ENCODE peak calls at places on chromosomes 2 and 18, in four cellular contexts. C is K562, H is HepG2, U is H1. A is an unnamed sample.

GRCh38 chr2:235647836-235648235 is 154.0 kb downstream of the AGAP1 start:
- DNase-seq in C (no peak), H (no peak), U (no peak), A (no peak)

GRCh38 chr2:51013060-51013746 is 18.7 kb downstream of the NRXN1 start:
- DNase-seq in C (no peak), H (peak), U (no peak), A (peak)

GRCh38 chr2:109367679-109368078 is 238.7 kb downstream of the SH3RF3 start:
- DNase-seq in C (no peak), H (no peak), U (no peak), A (no peak)

GRCh38 chr18:74457043-74457742 is at the start of gene DIPK1C:
- DNase-seq in C (no peak), H (no peak), U (no peak), A (peak)

GRCh38 chr2:132668189-132668833 is 1.7 kb downstream of the LYPD1 start:
- DNase-seq in C (no peak), H (no peak), U (no peak), A (peak)

GRCh38 chr2:217437289-217437688 is 565.5 kb downstream of the TNS1 start:
- DNase-seq in C (no peak), H (no peak), U (no peak), A (no peak)

GRCh38 chr2:120736955-120737801 is 1.5 kb downstream of the GLI2 start:
- DNase-seq in C (no peak), H (no peak), U (peak), A (peak)

GRCh38 chr2:183614797-183615429 is 490.7 kb downstream of the NUP35 start:
- DNase-seq in C (no peak), H (no peak), U (no peak), A (no peak)

GRCh38 chr2:30807249-30807648 is at the start of gene CAPN13:
- DNase-seq in C (no peak), H (no peak), U (peak), A (peak)

GRCh38 chr2:157190151-157190550 is 67.4 kb upstream of the GALNT5 start:
- DNase-seq in C (no peak), H (no peak), U (no peak), A (no peak)

GRCh38 chr2:112482309-112483046 is 522 bp downstream of the TTL start:
- DNase-seq in C (peak), H (peak), U (no peak), A (peak)

GRCh38 chr2:44804406-44805235 is 136.9 kb upstream of the SIX3 start:
- DNase-seq in C (no peak), H (no peak), U (no peak), A (no peak)

GRCh38 chr18:76449110-76449453 is 46.0 kb downstream of the ZNF516 start:
- DNase-seq in C (no peak), H (no peak), U (no peak), A (no peak)

GRCh38 chr2:84888401-84889276 is 7.8 kb upstream of the TRABD2A start:
- DNase-seq in C (no peak), H (no peak), U (no peak), A (no peak)

GRCh38 chr2:230642966-230643365 is 69.7 kb upstream of the CAB39 start:
- DNase-seq in C (no peak), H (no peak), U (no peak), A (no peak)

GRCh38 chr2:177812713-177813396 is 259.7 kb downstream of the PDE11A start:
- DNase-seq in C (peak), H (no peak), U (no peak), A (no peak)

GRCh38 chr18:31977270-31977872 is 34.4 kb upstream of the TRAPPC8 start:
- DNase-seq in C (peak), H (peak), U (peak), A (peak)

GRCh38 chr2:173749315-173749714 is 215.9 kb downstream of the SP3 start:
- DNase-seq in C (no peak), H (peak), U (no peak), A (no peak)

GRCh38 chr2:71797006-71797810 is 343.8 kb downstream of the DYSF start:
- DNase-seq in C (no peak), H (no peak), U (no peak), A (no peak)

GRCh38 chr2:165293439-165294420 is 54.5 kb downstream of the SCN2A start:
- DNase-seq in C (peak), H (peak), U (peak), A (no peak)

GRCh38 chr2:24015562-24016375 is 5.9 kb downstream of the MFSD2B start:
- DNase-seq in C (peak), H (peak), U (no peak), A (no peak)

GRCh38 chr2:213733893-213734292 is 449.6 kb downstream of the SPAG16 start:
- DNase-seq in C (no peak), H (no peak), U (no peak), A (no peak)

GRCh38 chr2:29618024-29618423 is 303.4 kb downstream of the ALK start:
- DNase-seq in C (no peak), H (peak), U (no peak), A (no peak)

GRCh38 chr2:241773511-241774418 is 2.9 kb upstream of the GAL3ST2 start:
- DNase-seq in C (no peak), H (peak), U (no peak), A (no peak)

GRCh38 chr2:10452334-10452733 is 4.2 kb upstream of the ODC1 start:
- DNase-seq in C (no peak), H (peak), U (no peak), A (no peak)

GRCh38 chr2:48140586-48140985 is 234.3 kb upstream of the FBXO11 start:
- DNase-seq in C (no peak), H (no peak), U (no peak), A (no peak)

GRCh38 chr2:167908786-167909185 is 338.6 kb downstream of the STK39 start:
- DNase-seq in C (no peak), H (no peak), U (no peak), A (no peak)

GRCh38 chr18:76707534-76707933 is 114.8 kb upstream of the ZNF236 start:
- DNase-seq in C (no peak), H (no peak), U (no peak), A (no peak)

GRCh38 chr2:237591021-237591370 is 462 bp upstream of the RAB17 start:
- DNase-seq in C (no peak), H (peak), U (no peak), A (peak)
- TF ChIP-seq JUN in C (no peak), H (no peak), U (no peak), A (no peak)

DNA sequence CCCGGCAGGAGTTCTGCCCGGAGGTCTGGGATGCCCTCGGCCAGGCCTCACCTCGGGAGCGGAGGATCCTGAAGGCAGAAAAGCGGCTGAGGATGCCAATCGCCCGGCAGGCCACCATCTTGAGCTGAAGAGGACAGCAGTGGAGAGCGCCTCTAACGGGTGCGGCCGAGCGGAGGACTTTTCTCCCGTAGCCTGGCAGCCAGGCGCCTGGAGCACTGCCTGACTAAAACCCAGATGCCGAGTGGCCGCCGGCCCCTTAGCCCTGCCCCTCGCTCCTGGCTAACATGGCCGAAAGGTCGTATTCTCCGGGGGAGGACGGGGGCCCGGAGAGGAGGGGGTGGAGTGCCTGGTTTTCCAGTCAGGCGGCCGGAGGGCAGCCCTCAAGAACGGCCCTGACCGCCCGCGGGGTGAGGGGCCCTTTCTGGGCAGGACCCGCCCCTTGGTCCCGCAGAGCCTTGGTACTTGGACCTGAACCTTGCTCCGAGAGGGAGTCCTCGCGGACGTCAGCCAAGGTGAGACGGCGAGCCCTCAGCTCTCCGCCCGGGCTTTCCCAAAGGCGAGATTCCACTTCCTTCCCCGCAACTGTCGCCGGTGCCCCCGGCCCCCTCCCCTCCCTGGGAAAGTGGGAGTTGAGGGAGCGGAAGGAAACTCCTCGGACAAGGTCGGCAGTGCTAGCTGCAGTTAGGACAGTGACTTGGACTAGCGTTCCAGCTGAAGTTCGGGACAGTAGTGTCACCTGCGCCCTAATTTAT is at the start of the genes HADHA and HADHB:
- DNase-seq in C (peak), H (peak), U (peak), A (peak)
- TF ChIP-seq CTCF in C (peak), H (peak), U (peak), A (no peak)

GRCh38 chr2:188244383-188244782 is 47.3 kb upstream of the GULP1 start:
- DNase-seq in C (no peak), H (no peak), U (no peak), A (no peak)
- TF ChIP-seq CREB1 in C (no peak), H (peak), U (no peak), A (no peak)

DNA sequence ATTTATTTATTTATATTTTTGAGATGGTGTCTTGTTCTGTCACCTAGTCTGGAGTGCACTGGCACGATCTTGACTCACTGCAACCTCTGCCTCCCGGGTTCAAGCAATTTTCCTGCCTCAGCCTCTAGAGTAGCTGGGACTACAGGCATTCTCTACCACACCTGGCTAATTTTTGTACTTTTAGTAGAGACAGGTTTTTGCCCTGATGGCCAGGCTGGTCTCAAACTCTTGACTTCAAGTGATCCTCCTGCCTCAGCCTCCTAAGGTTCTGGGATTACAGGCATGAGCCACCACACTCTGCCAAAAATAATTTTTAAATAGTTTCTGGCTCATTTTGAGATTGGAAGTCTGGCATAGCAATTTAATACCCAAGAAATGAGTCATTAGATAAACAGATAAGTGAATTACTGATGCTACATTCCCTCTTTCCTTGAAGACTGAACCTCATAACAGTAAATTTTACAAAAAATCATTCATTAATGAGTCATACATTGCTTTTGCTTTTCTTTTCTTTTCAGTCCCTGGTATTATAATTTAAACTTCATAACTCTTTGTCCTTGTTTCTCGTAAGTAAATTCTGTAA is 881.6 kb upstream of the PIK3C3 start:
- DNase-seq in C (no peak), H (no peak), U (no peak), A (no peak)
- TF ChIP-seq JUN in C (no peak), H (no peak), U (no peak), A (no peak)

GRCh38 chr2:16281451-16282330 is 341.3 kb downstream of the MYCN start:
- DNase-seq in C (peak), H (peak), U (peak), A (peak)
- TF ChIP-seq CTCF in C (peak), H (peak), U (peak), A (no peak)

DNA sequence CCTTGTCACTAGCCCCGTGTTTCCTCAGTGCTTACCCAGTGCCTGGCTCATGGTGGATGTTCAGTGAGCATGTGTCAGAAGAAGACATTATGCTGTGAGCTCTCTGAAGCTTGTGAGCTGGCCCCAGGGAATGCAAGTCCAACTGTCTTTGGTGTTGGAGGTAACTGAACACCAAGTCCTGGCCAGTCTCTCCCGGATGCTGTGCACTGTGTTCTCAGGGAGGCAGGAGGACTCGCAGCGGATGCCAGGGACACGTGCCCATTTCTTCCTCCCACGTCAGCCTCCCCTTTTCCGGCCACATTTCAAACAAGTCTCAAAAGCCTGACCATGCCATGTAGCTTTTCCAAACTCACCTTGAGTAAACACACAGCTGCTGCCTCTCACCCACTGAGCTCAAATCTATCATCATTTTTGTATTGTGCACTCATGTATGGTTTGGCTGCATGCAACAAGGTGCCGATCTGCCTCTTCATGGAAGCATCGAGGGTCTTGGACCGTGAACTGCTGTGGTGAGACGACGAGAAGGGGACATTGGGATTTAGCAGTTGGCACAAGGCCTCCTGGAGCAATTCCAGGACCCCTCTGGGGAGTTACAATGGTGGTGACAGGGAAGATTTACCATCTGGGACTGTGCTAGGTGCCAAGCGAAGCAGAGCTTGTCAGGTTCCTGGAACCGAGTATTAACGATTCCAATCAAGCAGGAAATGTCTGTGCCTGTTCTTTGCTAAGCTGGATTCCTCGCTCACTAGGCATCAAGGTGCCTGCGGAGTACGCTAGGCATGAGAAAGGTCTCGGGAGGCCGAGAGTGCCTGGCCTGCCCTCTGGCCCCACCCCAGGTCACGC is 44.4 kb upstream of the MGAT4A start:
- DNase-seq in C (no peak), H (no peak), U (no peak), A (no peak)
- TF ChIP-seq CREB1 in C (no peak), H (no peak), U (no peak), A (no peak)

GRCh38 chr2:86622878-86623548 is 652 bp downstream of the RNF103 start:
- DNase-seq in C (peak), H (no peak), U (no peak), A (peak)
- TF ChIP-seq JUN in C (no peak), H (no peak), U (no peak), A (no peak)

GRCh38 chr2:204051476-204051875 is 114.9 kb downstream of the ICOS start:
- DNase-seq in C (peak), H (no peak), U (no peak), A (peak)
- TF ChIP-seq CTCF in C (peak), H (no peak), U (peak), A (no peak)

DNA sequence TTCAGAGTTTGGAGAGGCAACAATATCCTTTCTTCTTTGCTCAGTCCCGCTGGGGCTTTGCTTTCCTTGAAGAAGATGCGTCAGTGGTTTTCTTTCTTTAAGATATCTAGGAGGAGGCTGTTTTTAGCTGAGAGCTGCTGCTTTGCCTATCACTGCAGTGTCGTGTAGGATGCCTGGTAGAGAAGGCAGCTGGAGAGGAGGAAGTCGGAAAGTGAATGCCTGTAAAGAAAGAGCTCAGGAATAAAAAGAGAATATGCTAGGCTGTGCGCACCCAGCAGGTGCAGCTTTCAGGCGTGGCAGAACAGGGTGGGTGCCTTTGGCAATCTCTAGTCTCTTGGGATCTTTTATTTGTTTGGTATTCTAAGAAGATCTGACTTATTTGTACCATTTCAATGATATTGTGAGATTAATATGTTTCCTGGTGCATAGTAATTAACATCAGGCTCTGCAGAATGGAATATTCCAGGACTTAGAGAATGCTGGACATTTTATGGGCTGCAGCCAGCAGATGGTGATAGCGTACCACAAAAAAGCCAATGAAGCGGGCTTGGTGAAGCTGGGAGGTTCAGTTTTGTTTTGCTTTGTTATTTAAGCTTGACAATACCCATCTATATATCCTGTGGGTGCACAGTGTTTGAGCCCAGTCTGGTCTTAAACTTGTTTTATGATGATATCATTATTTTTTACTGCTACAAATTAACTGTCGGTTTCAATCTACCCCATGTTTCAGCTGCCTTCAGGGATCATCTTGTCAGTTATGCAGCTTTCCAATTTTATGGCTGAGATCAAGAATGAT is 34.9 kb downstream of the CAVIN2 start:
- DNase-seq in C (peak), H (peak), U (no peak), A (peak)
- TF ChIP-seq CREB1 in C (no peak), H (no peak), U (no peak), A (no peak)

GRCh38 chr2:149562304-149562703 is 25.3 kb downstream of the MMADHC start:
- DNase-seq in C (no peak), H (peak), U (no peak), A (no peak)
- TF ChIP-seq JUN in C (no peak), H (no peak), U (no peak), A (no peak)

A was measured in WTC11.